ENCODE peak calls at places on chromosome 2, in nine cellular contexts. F is GM12865; K is activated CD4-positive, CD25-positive, alpha-beta regulatory T cell treated with anti-CD3 and anti-CD28 coated beads, Interleukin-2, amount 50 U/mL, for 72 hours; Y is activated CD4-positive, alpha-beta T cell treated with anti-CD3 and anti-CD28 coated beads for 36 hours; I is dermis blood vessel endothelial cell; O is bronchial epithelial cell; X is NCI-H510A; J is chondrocyte; T is A172. Z is an unnamed sample.

GRCh38 chr2:128421286-128421685 is 102.6 kb upstream of the HS6ST1 start:
- DNase-seq in F (no peak), K (no peak), Y (no peak), I (no peak), O (no peak), X (no peak), J (peak; percentile 24), T (no peak), Z (no peak)

GRCh38 chr2:174581543-174581942 is 16.1 kb downstream of the WIPF1 start:
- DNase-seq in F (peak; percentile 30), K (no peak), Y (no peak), I (no peak), O (no peak), X (no peak), J (no peak), T (no peak), Z (no peak)

GRCh38 chr2:65377556-65378307 is 54.7 kb downstream of the SPRED2 start:
- DNase-seq in F (no peak), K (no peak), Y (peak; percentile 52), I (peak; percentile 73), O (peak; percentile 88), X (no peak), J (no peak), T (peak; percentile 90), Z (peak; percentile 46)

GRCh38 chr2:109280804-109281203 is 151.8 kb downstream of the SH3RF3 start:
- DNase-seq in F (peak; percentile 14), K (no peak), Y (no peak), I (peak; percentile 50), O (no peak), X (peak; percentile 37), J (no peak), T (no peak), Z (no peak)

GRCh38 chr2:102796337-102796736 is 34.5 kb downstream of the TMEM182 start:
- DNase-seq in F (no peak), K (no peak), Y (no peak), I (no peak), O (no peak), X (no peak), J (no peak), T (no peak), Z (no peak)

GRCh38 chr2:5969301-5969700 is 277.1 kb downstream of the SOX11 start:
- DNase-seq in F (no peak), K (no peak), Y (no peak), I (no peak), O (no peak), X (no peak), J (no peak), T (no peak), Z (no peak)

GRCh38 chr2:177282101-177282573 is 17.6 kb upstream of the NFE2L2 start:
- DNase-seq in F (peak; percentile 35), K (no peak), Y (no peak), I (no peak), O (no peak), X (no peak), J (no peak), T (no peak), Z (no peak)

GRCh38 chr2:126227250-126227649 is 428.7 kb upstream of the GYPC start:
- DNase-seq in F (no peak), K (no peak), Y (no peak), I (no peak), O (no peak), X (no peak), J (no peak), T (no peak), Z (no peak)

GRCh38 chr2:121722479-121722878 is 14.2 kb downstream of the NIFK start:
- DNase-seq in F (no peak), K (no peak), Y (peak; percentile 68), I (peak; percentile 59), O (peak; percentile 94), X (no peak), J (no peak), T (peak; percentile 79), Z (peak; percentile 25)

GRCh38 chr2:201130524-201131186 is 14.7 kb downstream of the CFLAR start:
- DNase-seq in F (peak; percentile 66), K (no peak), Y (peak; percentile 62), I (peak; percentile 95), O (peak; percentile 99), X (no peak), J (no peak), T (peak; percentile 95), Z (no peak)

GRCh38 chr2:73214120-73215035 is at the start of gene SMYD5:
- DNase-seq in F (peak; percentile 92), K (peak; percentile 95), Y (peak; percentile 96), I (peak; percentile 87), O (peak; percentile 56), X (peak; percentile 60), J (peak; percentile 92), T (peak; percentile 57), Z (peak; percentile 95)

GRCh38 chr2:202317080-202317859 is 51.7 kb downstream of the NOP58 start:
- DNase-seq in F (no peak), K (no peak), Y (no peak), I (peak; percentile 98), O (peak; percentile 61), X (no peak), J (no peak), T (peak; percentile 96), Z (no peak)

GRCh38 chr2:86221066-86221684 is 21.9 kb downstream of the MRPL35 start:
- DNase-seq in F (peak; percentile 81), K (peak; percentile 66), Y (peak; percentile 80), I (peak; percentile 78), O (peak; percentile 34), X (no peak), J (no peak), T (peak; percentile 55), Z (peak; percentile 66)

GRCh38 chr2:218405365-218406208 is 5.9 kb downstream of the CTDSP1 start:
- DNase-seq in F (no peak), K (no peak), Y (peak; percentile 50), I (peak; percentile 26), O (no peak), X (no peak), J (no peak), T (no peak), Z (peak; percentile 45)

GRCh38 chr2:231745303-231746038 is 35.6 kb downstream of the PDE6D start:
- DNase-seq in F (no peak), K (no peak), Y (no peak), I (no peak), O (no peak), X (no peak), J (no peak), T (no peak), Z (no peak)

GRCh38 chr2:23824777-23825212 is 102.1 kb downstream of the ATAD2B start:
- DNase-seq in F (peak; percentile 65), K (no peak), Y (peak; percentile 17), I (peak; percentile 76), O (peak; percentile 46), X (no peak), J (no peak), T (peak; percentile 53), Z (peak; percentile 15)

GRCh38 chr2:74093426-74093825 is 54.3 kb downstream of the BOLA3 start:
- DNase-seq in F (no peak), K (no peak), Y (no peak), I (no peak), O (no peak), X (no peak), J (no peak), T (no peak), Z (no peak)

GRCh38 chr2:62339413-62339812 is 143.5 kb downstream of the B3GNT2 start:
- DNase-seq in F (no peak), K (no peak), Y (no peak), I (peak; percentile 19), O (no peak), X (no peak), J (no peak), T (no peak), Z (no peak)